ENCODE peak calls at places on chromosomes 16 and 17, in seven cellular contexts. U is astrocyte, Z is fibroblast of lung, F is A673, Q is GM23338, S is neural progenitor cell, E is PC-3. P is an unnamed sample.

GRCh38 chr16:70522216-70523000 is 946 bp downstream of the COG4 start:
- DNase-seq in S (no peak), U (no peak), Z (no peak), E (no peak), F (no peak), Q (no peak), P (no peak)

GRCh38 chr17:63930951-63931575 is 1.1 kb downstream of the CD79B start:
- DNase-seq in E (no peak), Q (peak; percentile 72), S (peak; percentile 30), U (no peak), Z (no peak), F (no peak), P (no peak)

GRCh38 chr16:70571623-70572022 is 48.0 kb downstream of the SF3B3 start:
- DNase-seq in U (no peak), Z (no peak), E (no peak), S (no peak), F (no peak), Q (no peak), P (no peak)

GRCh38 chr16:84502581-84502980 is 1.9 kb downstream of the MEAK7 start:
- DNase-seq in Z (peak; percentile 38), F (no peak), U (peak; percentile 14), E (peak; percentile 72), S (no peak), Q (no peak), P (peak; percentile 2)

GRCh38 chr17:49290690-49291326 is 60.2 kb upstream of the PHOSPHO1 start:
- DNase-seq in U (peak; percentile 7), E (peak; percentile 69), Z (peak; percentile 10), Q (peak; percentile 71), S (peak; percentile 34), F (peak; percentile 76), P (peak; percentile 53)

GRCh38 chr17:73710095-73710592 is 65.9 kb upstream of the SDK2 start:
- DNase-seq in S (peak; percentile 83), E (peak; percentile 76), Q (peak; percentile 90), F (peak; percentile 80), Z (peak; percentile 13), U (peak; percentile 4), P (peak; percentile 81)

GRCh38 chr17:55770220-55770870 is 19.5 kb downstream of the PCTP start:
- DNase-seq in Z (peak; percentile 53), E (peak; percentile 86), U (peak; percentile 36), F (peak; percentile 78), Q (peak; percentile 76), S (peak; percentile 65), P (peak; percentile 60)

GRCh38 chr16:89378947-89379771 is 111.2 kb downstream of the ANKRD11 start:
- DNase-seq in U (no peak), S (no peak), Z (no peak), E (no peak), Q (no peak), F (no peak), P (no peak)

GRCh38 chr16:5918553-5919127 is 821.0 kb upstream of the EEF2KMT start:
- DNase-seq in F (no peak), Q (peak; percentile 64), Z (no peak), S (peak; percentile 26), U (no peak), E (no peak), P (peak; percentile 15)

GRCh38 chr17:83109793-83110645 is 30.6 kb downstream of the METRNL start:
- DNase-seq in Z (peak; percentile 97), S (no peak), Q (no peak), F (peak; percentile 94), U (peak; percentile 95), E (peak; percentile 96), P (peak; percentile 91)

GRCh38 chr17:33086878-33087277 is 95.2 kb downstream of the SPACA3 start:
- DNase-seq in S (no peak), F (no peak), Q (no peak), Z (no peak), U (no peak), E (no peak), P (no peak)

GRCh38 chr17:74859439-74860228 is at the start of gene GRIN2C:
- DNase-seq in U (no peak), Q (no peak), E (no peak), Z (no peak), F (peak; percentile 39), S (peak; percentile 52), P (peak; percentile 42)

GRCh38 chr17:55405600-55405999 is 16.0 kb downstream of the MMD start:
- DNase-seq in F (no peak), Q (no peak), S (no peak), Z (no peak), U (no peak), E (no peak), P (no peak)

GRCh38 chr17:55288356-55289105 is 23.8 kb downstream of the HLF start:
- DNase-seq in U (no peak), Z (no peak), Q (no peak), F (no peak), E (no peak), S (no peak), P (no peak)

GRCh38 chr17:58508341-58509067 is 5.9 kb downstream of the MTMR4 start:
- DNase-seq in Z (no peak), E (no peak), F (no peak), U (no peak), Q (no peak), S (no peak), P (no peak)
- TF ChIP-seq EZH2 in Z (no peak), E (no peak), F (no peak), U (no peak), Q (no peak), S (no peak), P (no peak)

DNA sequence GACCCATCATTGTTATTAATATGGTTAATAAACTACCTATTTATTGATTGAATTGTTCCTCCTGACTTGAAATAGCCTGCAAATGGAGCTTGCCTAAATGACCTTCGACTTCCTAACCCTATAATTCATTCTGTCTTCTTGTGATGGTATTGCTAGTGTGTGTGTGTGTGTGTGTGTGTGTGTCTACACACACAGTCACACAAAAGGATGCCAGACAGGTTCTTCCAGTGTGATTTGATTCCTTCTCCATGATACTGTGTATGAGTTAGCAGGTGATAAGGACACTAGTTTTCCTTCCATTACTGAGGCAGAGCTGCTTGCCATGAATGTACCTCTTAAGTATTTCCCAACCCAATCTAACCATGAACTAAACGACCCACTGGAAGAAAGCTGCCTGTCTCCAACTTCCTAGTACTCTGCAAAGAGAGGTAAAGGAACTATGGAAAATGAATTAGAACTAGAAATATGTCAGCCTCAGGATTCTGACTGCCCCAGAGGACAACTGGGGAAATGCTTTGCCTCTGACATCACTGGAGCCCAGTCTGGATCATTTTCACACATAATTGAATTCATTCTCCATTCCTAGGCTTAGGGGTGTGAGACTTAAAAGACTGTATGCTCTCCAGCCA is 3.5 kb upstream of the CDC6 start:
- DNase-seq in E (peak; percentile 90), Q (no peak), Z (peak; percentile 95), F (peak; percentile 30), U (peak; percentile 94), S (no peak), P (peak; percentile 66)
- H3K4me3 ChIP-seq in E (peak overlapping the region; percentile 60), Q (no peak overlapping the region), Z (peak overlapping the region; percentile 47), F (no peak overlapping the region), U (peak overlapping the region; percentile 52), S (no peak overlapping the region), P (no peak overlapping the region)

DNA sequence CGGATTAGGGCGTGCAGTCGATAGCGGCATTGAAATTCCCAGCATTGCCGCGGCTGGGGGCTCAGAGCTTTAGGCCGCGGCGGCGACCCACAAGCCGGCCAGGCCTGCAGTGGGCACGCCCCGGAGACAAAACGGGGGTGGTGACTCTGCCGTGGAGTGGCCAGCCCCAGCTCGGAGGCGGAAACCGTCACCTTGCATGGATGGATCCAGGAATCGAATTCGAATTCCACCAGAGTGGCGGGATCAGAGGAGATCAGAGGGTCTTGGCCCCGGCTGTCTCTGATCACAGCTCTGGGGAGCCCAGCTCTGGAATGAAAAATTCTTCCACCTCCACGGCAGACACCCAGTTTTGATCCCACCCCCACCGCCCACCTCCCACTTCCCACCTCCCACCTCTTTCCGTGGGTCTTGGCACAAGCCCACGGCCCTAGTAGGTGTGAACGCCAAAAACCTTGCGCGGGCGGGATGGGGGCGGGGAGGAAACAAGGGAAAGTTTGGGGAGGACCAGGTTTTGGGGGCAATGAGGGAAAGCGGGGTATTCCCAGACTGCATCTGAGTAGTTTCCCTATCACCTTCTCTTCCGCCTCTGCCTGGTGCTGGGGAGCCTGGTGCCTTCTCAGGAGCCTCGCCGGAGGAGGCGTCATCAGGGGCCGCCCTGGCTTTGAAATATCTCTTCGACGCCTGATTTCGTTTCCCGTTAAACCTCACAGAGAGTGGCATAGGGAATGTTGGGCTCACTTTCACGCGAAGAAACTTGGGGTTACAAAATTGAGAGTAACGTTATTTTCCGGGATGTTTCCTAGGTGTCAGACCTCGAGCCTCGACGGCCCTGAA is 1.4 kb upstream of the IRX3 start:
- DNase-seq in Z (no peak), Q (peak; percentile 30), U (no peak), E (no peak), F (no peak), S (peak; percentile 57), P (no peak)
- TF ChIP-seq EZH2 in Z (no peak), Q (peak; percentile 97), U (no peak), E (no peak), F (no peak), S (peak; percentile 84), P (no peak)

GRCh38 chr16:68668266-68668665 is 23.2 kb downstream of the CDH3 start:
- DNase-seq in Z (no peak), S (no peak), F (no peak), Q (no peak), U (no peak), E (peak; percentile 92), P (no peak)
- H3K4me3 ChIP-seq in Z (no peak overlapping the region), S (no peak overlapping the region), F (no peak overlapping the region), Q (no peak overlapping the region), U (no peak overlapping the region), E (peak overlapping the region; percentile 18), P (no peak overlapping the region)

GRCh38 chr17:61400058-61400785 is 579 bp downstream of the TBX2 start:
- DNase-seq in Q (peak; percentile 52), Z (peak; percentile 59), S (peak; percentile 71), U (peak; percentile 36), F (no peak), E (peak; percentile 59), P (peak; percentile 42)

GRCh38 chr17:61399131-61400057 is at the start of gene TBX2:
- DNase-seq in E (peak; percentile 85), S (peak; percentile 67), Z (peak; percentile 93), F (no peak), Q (peak; percentile 78), U (peak; percentile 87), P (peak; percentile 87)

GRCh38 chr17:61396586-61397085 is 3.0 kb upstream of the TBX2 start:
- DNase-seq in Z (no peak), S (no peak), F (no peak), U (no peak), E (no peak), Q (no peak), P (no peak)

GRCh38 chr17:61397086-61397842 is 2.4 kb upstream of the TBX2 start:
- DNase-seq in Z (no peak), Q (peak; percentile 67), U (no peak), E (no peak), S (peak; percentile 82), F (no peak), P (peak; percentile 77)

DNA sequence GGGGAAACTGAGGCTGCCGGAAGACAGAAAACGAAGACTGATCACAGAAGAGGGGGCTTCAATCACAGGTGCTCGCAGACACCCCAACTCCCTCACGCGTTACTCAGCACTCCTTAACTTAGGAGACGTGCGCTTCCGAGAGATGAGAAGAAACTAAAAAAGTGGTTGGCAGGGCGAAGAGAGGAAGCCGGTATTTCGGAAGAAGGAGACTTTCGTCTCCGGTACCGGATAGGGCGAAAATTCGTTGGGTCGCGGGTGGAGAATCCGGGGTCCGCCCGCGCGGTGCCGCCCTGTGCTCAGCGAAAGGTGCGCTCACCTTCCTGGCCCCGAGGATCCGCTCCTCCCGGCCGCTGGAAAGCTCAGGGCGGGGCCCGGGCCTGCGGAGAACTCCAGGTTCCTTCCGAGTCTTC is 917 bp upstream of the TBX2 start:
- DNase-seq in Z (no peak), S (peak; percentile 23), U (no peak), E (peak; percentile 35), Q (no peak), F (no peak), P (no peak)
- TF ChIP-seq EZH2 in Z (no peak), S (no peak), U (peak; percentile 74), E (no peak), Q (peak; percentile 95), F (peak; percentile 82), P (no peak)

GRCh38 chr16:2791174-2791573 is 3.8 kb upstream of the PRSS33 start:
- DNase-seq in Q (no peak), S (no peak), U (no peak), Z (no peak), E (no peak), F (no peak), P (no peak)
- H3K4me3 ChIP-seq in Q (no peak overlapping the region), S (no peak overlapping the region), U (no peak overlapping the region), Z (no peak overlapping the region), E (no peak overlapping the region), F (no peak overlapping the region), P (no peak overlapping the region)